ENCODE peak calls at places on chromosomes 12 and 14, in four cellular contexts. L is IMR-90, J is AG04450, H is keratinocyte. X is an unnamed sample.
A peak's percentile ranks its signal among the peaks of the same experiment; 100 is the strongest.

GRCh38 chr14:33454022-33454645 is 496.7 kb downstream of the EGLN3 start:
- DNase-seq in L (no peak), J (no peak), H (no peak), X (no peak)

GRCh38 chr14:53355581-53356112 is 202.5 kb upstream of the DDHD1 start:
- DNase-seq in L (peak; percentile 82), J (no peak), H (peak; percentile 36), X (no peak)

GRCh38 chr14:104292084-104292970 is 153.9 kb downstream of the KIF26A start:
- DNase-seq in L (no peak), J (no peak), H (no peak), X (no peak)

GRCh38 chr14:68245146-68246073 is 425.8 kb downstream of the RAD51B start:
- DNase-seq in L (peak; percentile 64), J (no peak), H (peak; percentile 41), X (no peak)

GRCh38 chr12:131139363-131140068 is 185.8 kb downstream of the ADGRD1 start:
- DNase-seq in L (no peak), J (no peak), H (no peak), X (no peak)

GRCh38 chr12:129351481-129351880 is 498.2 kb downstream of the GLT1D1 start:
- DNase-seq in L (no peak), J (no peak), H (no peak), X (no peak)

GRCh38 chr14:99644723-99645544 is at the start of gene HHIPL1:
- DNase-seq in L (peak; percentile 17), J (no peak), H (no peak), X (no peak)

GRCh38 chr12:30996255-30996654 is 69.7 kb downstream of the TSPAN11 start:
- DNase-seq in L (peak; percentile 76), J (peak; percentile 63), H (no peak), X (no peak)

GRCh38 chr14:51621654-51622053 is 30.1 kb upstream of the FRMD6 start:
- DNase-seq in L (no peak), J (no peak), H (no peak), X (no peak)

GRCh38 chr12:118680361-118680963 is 300.9 kb upstream of the SRRM4 start:
- DNase-seq in L (no peak), J (no peak), H (no peak), X (no peak)

GRCh38 chr12:108752387-108752786 is 21.1 kb upstream of the CORO1C start:
- DNase-seq in L (no peak), J (no peak), H (no peak), X (no peak)

GRCh38 chr12:44015333-44015941 is 179.6 kb downstream of the TMEM117 start:
- DNase-seq in L (peak; percentile 66), J (peak; percentile 8), H (peak; percentile 30), X (no peak)

GRCh38 chr12:89454080-89454848 is 70.3 kb downstream of the GALNT4 start:
- DNase-seq in L (no peak), J (no peak), H (no peak), X (no peak)

GRCh38 chr12:26275313-26276257 is 80.2 kb downstream of the SSPN start:
- DNase-seq in L (no peak), J (no peak), H (no peak), X (no peak)

GRCh38 chr14:100865682-100866591 is 37.6 kb downstream of the RTL1 start:
- DNase-seq in L (no peak), J (no peak), H (no peak), X (no peak)

GRCh38 chr14:105883066-105884005 is 357.0 kb downstream of the TMEM121 start:
- DNase-seq in L (no peak), J (no peak), H (no peak), X (no peak)

GRCh38 chr12:47021298-47021697 is 58.1 kb upstream of the PCED1B start:
- DNase-seq in L (peak; percentile 95), J (peak; percentile 68), H (no peak), X (peak; percentile 12)

GRCh38 chr12:26473291-26473690 is 277.9 kb downstream of the SSPN start:
- DNase-seq in L (peak; percentile 51), J (no peak), H (no peak), X (peak; percentile 62)

GRCh38 chr14:104446611-104447010 is 133.0 kb upstream of the C14orf180 start:
- DNase-seq in L (no peak), J (no peak), H (no peak), X (no peak)

GRCh38 chr12:52946797-52947547 is 1.9 kb upstream of the KRT18 start:
- DNase-seq in L (no peak), J (no peak), H (no peak), X (no peak)

GRCh38 chr14:96754845-96755184 is 42.4 kb upstream of the VRK1 start:
- DNase-seq in L (no peak), J (no peak), H (no peak), X (no peak)

GRCh38 chr12:29725587-29726320 is 58.0 kb downstream of the TMTC1 start:
- DNase-seq in L (peak; percentile 70), J (no peak), H (no peak), X (peak; percentile 4)

GRCh38 chr12:111438501-111438900 is 32.8 kb downstream of the SH2B3 start:
- DNase-seq in L (peak; percentile 51), J (no peak), H (peak; percentile 81), X (no peak)

GRCh38 chr12:40068416-40068815 is 37.5 kb downstream of the SLC2A13 start:
- DNase-seq in L (no peak), J (no peak), H (no peak), X (no peak)

GRCh38 chr14:65290830-65291229 is 121.7 kb upstream of the FUT8 start:
- DNase-seq in L (peak; percentile 85), J (no peak), H (peak; percentile 66), X (no peak)

GRCh38 chr12:90327783-90328743 is 619.4 kb upstream of the ATP2B1 start:
- DNase-seq in L (no peak), J (no peak), H (no peak), X (no peak)

GRCh38 chr12:75759196-75759595 is 247.8 kb upstream of the KRR1 start:
- DNase-seq in L (no peak), J (no peak), H (no peak), X (no peak)

GRCh38 chr14:63596998-63597658 is 44.5 kb downstream of the WDR89 start:
- DNase-seq in L (no peak), J (no peak), H (no peak), X (no peak)

DNA sequence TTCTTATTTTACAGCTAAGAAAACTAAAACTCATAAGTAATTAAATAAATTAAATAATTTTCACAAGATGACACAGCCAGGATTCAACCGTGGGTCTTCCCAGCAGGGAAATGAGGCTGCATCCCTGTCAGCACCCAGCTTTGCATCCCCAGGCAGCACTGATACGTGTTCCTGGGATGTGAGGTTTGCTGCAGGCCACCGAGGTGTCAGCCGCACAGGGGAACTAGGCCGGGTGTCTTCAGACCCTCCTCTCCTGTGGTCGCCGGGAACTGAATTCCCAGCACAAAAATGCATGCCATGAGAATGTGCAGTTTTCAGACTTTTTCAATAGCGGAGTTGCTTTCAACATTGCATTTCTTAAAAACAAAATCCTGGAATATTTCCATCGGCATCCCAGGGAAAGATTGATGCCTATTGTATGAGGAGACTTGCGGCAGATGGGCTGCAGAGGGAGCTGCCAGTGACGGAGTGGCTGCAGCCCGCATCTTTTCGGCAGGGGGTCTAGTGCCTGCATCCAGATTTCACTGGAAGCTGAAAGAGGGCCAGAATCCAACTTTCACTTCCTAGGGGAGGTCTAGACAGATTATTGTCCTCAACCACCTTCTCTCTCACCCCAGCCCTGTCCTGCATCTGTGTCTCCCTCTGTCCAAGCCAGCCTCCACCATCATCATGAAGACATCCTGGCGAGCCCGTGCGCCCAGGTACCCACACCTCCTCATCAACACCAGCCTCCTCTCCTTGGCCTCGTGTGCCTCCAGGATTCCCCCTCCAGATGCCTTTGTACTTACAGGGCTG is 12.6 kb downstream of the LRTM2 start:
- DNase-seq in L (no peak), J (no peak), H (no peak), X (no peak)
- TF ChIP-seq CTCF in L (no peak), J (no peak), H (no peak), X (no peak)

GRCh38 chr12:122205590-122205925 is 2.0 kb downstream of the B3GNT4 start:
- DNase-seq in L (no peak), J (no peak), H (no peak), X (no peak)

GRCh38 chr12:122203301-122203967 is at the start of gene B3GNT4:
- DNase-seq in L (peak; percentile 26), J (no peak), H (no peak), X (peak; percentile 53)

GRCh38 chr12:122204829-122205589 is 1.5 kb downstream of the B3GNT4 start:
- DNase-seq in L (no peak), J (no peak), H (no peak), X (no peak)

GRCh38 chr12:122206111-122206881 is 2.8 kb downstream of the B3GNT4 start:
- DNase-seq in L (no peak), J (no peak), H (no peak), X (no peak)

DNA sequence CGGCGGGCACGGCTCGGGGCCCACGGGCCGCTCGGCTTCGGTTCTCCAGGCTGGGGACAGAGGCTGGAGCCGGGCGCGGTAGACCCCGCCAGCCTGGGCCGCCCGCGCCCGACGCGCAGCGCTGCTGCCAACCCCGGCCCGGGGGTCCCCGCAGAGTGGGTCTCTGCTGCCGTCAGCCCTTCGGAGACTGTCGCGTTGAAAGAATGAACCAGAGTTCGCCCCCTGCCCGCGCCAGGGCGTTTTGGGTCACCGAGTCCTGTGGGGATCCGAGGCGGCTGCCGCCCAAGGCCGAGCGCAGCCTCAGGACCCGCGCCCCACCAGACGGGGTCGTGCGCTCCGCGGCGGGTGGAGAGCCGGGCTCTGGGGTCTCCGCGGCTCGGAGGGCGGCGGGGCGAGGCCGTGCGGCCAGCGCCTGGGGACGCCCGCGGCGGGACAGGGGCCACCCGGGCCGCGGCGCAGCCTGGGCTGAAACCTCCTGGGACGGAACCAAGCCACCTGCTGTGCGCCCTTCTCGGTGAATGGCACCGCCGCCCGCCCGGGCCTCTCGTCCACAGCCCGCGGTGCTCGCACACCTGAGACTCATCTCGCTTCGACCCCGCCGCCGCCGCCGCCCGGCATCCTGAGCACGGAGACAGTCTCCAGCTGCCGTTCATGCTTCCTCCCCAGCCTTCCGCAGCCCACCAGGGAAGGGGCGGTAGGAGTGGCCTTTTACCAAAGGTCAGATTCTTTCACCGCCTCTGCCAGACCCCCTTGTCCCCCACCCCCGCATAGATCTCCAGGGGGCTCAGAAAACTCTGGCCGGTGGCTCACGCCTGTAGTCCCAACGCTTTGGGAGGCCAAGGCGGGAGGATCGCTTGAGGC is 689 bp downstream of the B3GNT4 start:
- DNase-seq in L (no peak), J (no peak), H (no peak), X (no peak)
- H3K27me3 ChIP-seq in L (peaks cover 22% of the 10 kb centered on the region), J (peaks cover 10% of the 10 kb centered on the region), H (peaks cover 12% of the 10 kb centered on the region), X (peaks cover 2% of the 10 kb centered on the region)

GRCh38 chr12:113135178-113136127 is at the start of gene RASAL1:
- DNase-seq in L (no peak), J (no peak), H (no peak), X (peak; percentile 57)
- TF ChIP-seq CTCF in L (no peak), J (no peak), H (peak; percentile 75), X (peak; percentile 63)

DNA sequence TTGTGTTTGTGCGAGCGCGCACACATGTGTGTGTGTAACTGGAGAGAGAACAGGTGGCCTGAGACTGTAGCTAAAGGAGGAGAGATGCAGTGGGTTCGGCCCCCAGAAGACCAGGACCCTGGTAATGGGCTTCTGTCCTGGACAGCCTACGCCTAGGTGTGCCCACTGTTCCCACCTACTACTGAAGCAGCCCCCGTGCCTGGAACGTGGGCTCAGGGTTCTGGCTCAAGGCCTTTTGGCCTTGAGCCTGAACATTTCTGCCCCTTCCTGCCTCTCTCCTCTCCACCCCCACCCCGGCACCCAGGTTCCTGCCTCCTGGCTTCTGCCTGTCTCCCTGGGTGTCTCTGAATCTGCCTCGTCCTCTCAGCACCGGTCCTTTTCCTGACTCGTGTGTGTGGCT is 1.5 kb upstream of the NXPH4 start:
- DNase-seq in L (no peak), J (no peak), H (no peak), X (no peak)
- H3K27me3 ChIP-seq in L (peaks cover 51% of the 10 kb centered on the region), J (peaks cover 41% of the 10 kb centered on the region), H (peaks cover 44% of the 10 kb centered on the region), X (peaks cover 7% of the 10 kb centered on the region)

X was measured in GM06990.